ENCODE peak calls at places on chromosomes 11 and 22, in seven cellular contexts. J, N, S, U, Z, E and Q are unnamed samples. For H3K9me3, the result is how much of the 10 kb centered on the place peaks cover.

GRCh38 chr11:2374456-2375201 is 2.5 kb upstream of the CD81 start:
- DNase-seq in Z (peak), S (no peak), U (no peak), N (no peak), J (no peak), E (no peak), Q (no peak)

GRCh38 chr22:46064236-46064965 is 85.9 kb upstream of the PPARA start:
- DNase-seq in Z (peak), N (peak), E (no peak), J (peak), S (peak), U (no peak), Q (no peak)

GRCh38 chr22:20545681-20546521 is 38.5 kb downstream of the MED15 start:
- DNase-seq in U (no peak), E (no peak), N (no peak), Z (no peak), S (no peak), J (no peak), Q (no peak)

GRCh38 chr11:70709596-70709995 is 311.3 kb downstream of the CTTN start:
- DNase-seq in E (no peak), U (no peak), Z (no peak), J (no peak), N (no peak), S (no peak), Q (no peak)

GRCh38 chr11:66856496-66857233 is at the start of gene LRFN4:
- DNase-seq in J (no peak), E (peak), N (peak), S (peak), Z (peak), U (no peak), Q (peak)

GRCh38 chr11:106670069-106670468 is 348.2 kb downstream of the GUCY1A2 start:
- DNase-seq in Z (no peak), N (no peak), S (no peak), J (no peak), E (no peak), U (no peak), Q (no peak)

GRCh38 chr22:19178065-19178658 is 374 bp downstream of the SLC25A1 start:
- DNase-seq in J (peak), N (peak), U (no peak), Z (peak), S (peak), E (no peak), Q (peak)

GRCh38 chr22:25629613-25630012 is 65.1 kb downstream of the GRK3 start:
- DNase-seq in E (no peak), Z (no peak), U (no peak), S (no peak), N (no peak), J (no peak), Q (no peak)

GRCh38 chr11:19938051-19938856 is 222.0 kb downstream of the DBX1 start:
- DNase-seq in S (peak), N (no peak), J (no peak), E (no peak), U (no peak), Z (peak), Q (no peak)

GRCh38 chr11:134025086-134025437 is 43.8 kb upstream of the JAM3 start:
- DNase-seq in E (no peak), S (no peak), Z (peak), U (no peak), J (peak), N (no peak), Q (no peak)

GRCh38 chr11:93936416-93936815 is 84.7 kb upstream of the HEPHL1 start:
- DNase-seq in Z (no peak), J (no peak), U (no peak), E (no peak), S (no peak), N (no peak), Q (no peak)

GRCh38 chr11:14973621-14974020 is 1.5 kb upstream of the CALCA start:
- DNase-seq in N (no peak), U (no peak), S (peak), J (no peak), Z (peak), E (no peak), Q (no peak)

GRCh38 chr11:1876361-1877063 is 15.2 kb downstream of the PRR33 start:
- DNase-seq in E (no peak), N (peak), U (no peak), Z (peak), S (peak), J (peak), Q (no peak)

GRCh38 chr11:58734681-58735490 is 3.1 kb upstream of the GLYAT start:
- DNase-seq in J (no peak), S (no peak), N (no peak), Z (no peak), U (no peak), E (no peak), Q (no peak)
- H3K9me3 ChIP-seq in J (under half), S (under half), N (under half), Z (under half), U (under half), E (under half), Q (under half)

GRCh38 chr22:47301820-47302475 is 539.5 kb downstream of the TBC1D22A start:
- DNase-seq in S (no peak), E (no peak), U (peak), N (no peak), Z (no peak), J (no peak), Q (no peak)

GRCh38 chr22:47300698-47301405 is 538.4 kb downstream of the TBC1D22A start:
- DNase-seq in S (no peak), E (no peak), Z (no peak), U (peak), J (no peak), N (no peak), Q (no peak)

GRCh38 chr22:47304191-47304831 is 541.9 kb downstream of the TBC1D22A start:
- DNase-seq in U (peak), S (no peak), N (no peak), J (no peak), E (no peak), Z (no peak), Q (no peak)

GRCh38 chr22:47304854-47305253 is 542.4 kb downstream of the TBC1D22A start:
- DNase-seq in N (no peak), U (peak), E (no peak), J (no peak), S (no peak), Z (no peak), Q (no peak)

GRCh38 chr22:47303161-47303890 is 540.9 kb downstream of the TBC1D22A start:
- DNase-seq in Z (no peak), N (no peak), E (no peak), U (peak), J (no peak), S (no peak), Q (no peak)
- H3K9me3 ChIP-seq in Z (under half), N (under half), E (under half), U (under half), J (under half), S (under half), Q (under half)

DNA sequence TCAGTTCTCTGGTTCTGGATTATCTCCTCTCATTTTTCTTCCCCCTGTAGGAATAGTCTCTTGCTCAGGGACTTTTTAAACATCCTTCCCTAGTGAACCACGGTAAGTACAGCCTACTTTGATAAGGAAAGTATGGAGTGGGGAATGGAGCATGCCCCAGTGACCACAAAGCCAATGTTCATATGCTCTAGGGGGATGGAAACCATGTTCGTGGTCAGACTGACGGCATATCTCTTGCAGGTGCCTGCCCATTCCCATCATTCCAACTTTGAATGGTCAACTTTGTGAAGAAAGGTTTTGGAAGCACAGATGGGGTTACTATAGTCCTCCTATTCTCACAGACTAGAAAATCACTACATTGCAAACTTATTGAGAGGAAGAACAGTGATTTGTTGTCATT is 332.5 kb upstream of the NCAM1 start:
- DNase-seq in S (no peak), Z (no peak), J (no peak), E (no peak), U (no peak), N (no peak), Q (no peak)
- H3K9me3 ChIP-seq in S (under half), Z (under half), J (under half), E (under half), U (under half), N (under half), Q (under half)

DNA sequence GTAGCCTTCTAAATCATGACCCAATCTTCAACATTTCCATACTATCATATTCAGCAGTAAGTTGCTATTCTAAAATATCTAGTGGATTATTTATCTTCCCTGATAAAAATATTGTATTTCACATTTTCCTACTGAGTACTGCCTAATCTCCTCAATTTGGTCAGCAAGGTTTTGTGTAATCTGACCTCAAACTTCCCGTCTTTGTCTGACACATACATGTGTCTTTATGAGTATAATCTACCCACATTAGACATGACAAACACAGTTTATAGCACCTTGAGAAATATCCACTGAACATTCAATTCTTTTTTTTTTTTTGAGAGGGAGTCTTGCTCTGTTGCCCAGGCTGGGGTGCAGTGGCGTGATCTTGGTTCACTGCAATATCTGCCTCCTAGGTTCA is 113.7 kb upstream of the LUZP2 start:
- DNase-seq in Z (no peak), E (no peak), J (no peak), S (no peak), N (no peak), U (no peak), Q (no peak)
- H3K9me3 ChIP-seq in Z (under half), E (under half), J (under half), S (under half), N (under half), U (under half), Q (under half)

GRCh38 chr22:22458896-22459588 is 49.5 kb downstream of the ZNF280B start:
- DNase-seq in E (no peak), S (no peak), U (no peak), J (no peak), N (no peak), Z (no peak), Q (no peak)
- H3K9me3 ChIP-seq in E (under half), S (under half), U (under half), J (under half), N (under half), Z (under half), Q (under half)